ENCODE peak calls at places on chromosomes 13 and 19, in nine cellular contexts. One of them, this sample, is unnamed. For H3K4me1, the result is how much of the 10 kb centered on the place peaks cover.

GRCh38 chr19:28436320-28436719 is 776.6 kb downstream of the UQCRFS1 start:
- DNase-seq in GM23248: no peak
- DNase-seq in left ventricle myocardium inferior: no peak
- DNase-seq in osteoblast: no peak
- DNase-seq in uterus: no peak
- DNase-seq in CD4-positive, CD25-positive, alpha-beta regulatory T cell: no peak
- DNase-seq in small intestine: no peak
- DNase-seq in left lung: no peak
- DNase-seq in A549: no peak
- DNase-seq in this sample: no peak

GRCh38 chr19:54436031-54436523 is 12.9 kb upstream of the LENG8 start:
- DNase-seq in left ventricle myocardium inferior: no peak
- DNase-seq in CD4-positive, CD25-positive, alpha-beta regulatory T cell: no peak
- DNase-seq in uterus: no peak
- DNase-seq in left lung: no peak
- DNase-seq in GM23248: no peak
- DNase-seq in osteoblast: peak
- DNase-seq in small intestine: no peak
- DNase-seq in A549: no peak
- DNase-seq in this sample: no peak

GRCh38 chr19:5775668-5776309 is 8.8 kb downstream of the PRR22 start:
- DNase-seq in small intestine: no peak
- DNase-seq in left lung: no peak
- DNase-seq in osteoblast: peak
- DNase-seq in left ventricle myocardium inferior: no peak
- DNase-seq in CD4-positive, CD25-positive, alpha-beta regulatory T cell: no peak
- DNase-seq in GM23248: peak
- DNase-seq in uterus: no peak
- DNase-seq in A549: no peak
- DNase-seq in this sample: no peak

GRCh38 chr19:46311444-46311843 is 14.6 kb downstream of the HIF3A start:
- DNase-seq in osteoblast: no peak
- DNase-seq in left ventricle myocardium inferior: no peak
- DNase-seq in uterus: no peak
- DNase-seq in A549: no peak
- DNase-seq in small intestine: no peak
- DNase-seq in GM23248: no peak
- DNase-seq in left lung: no peak
- DNase-seq in CD4-positive, CD25-positive, alpha-beta regulatory T cell: no peak
- DNase-seq in this sample: no peak

GRCh38 chr13:98461525-98462240 is 115.2 kb downstream of the STK24 start:
- DNase-seq in CD4-positive, CD25-positive, alpha-beta regulatory T cell: no peak
- DNase-seq in small intestine: no peak
- DNase-seq in A549: no peak
- DNase-seq in osteoblast: peak
- DNase-seq in left ventricle myocardium inferior: peak
- DNase-seq in uterus: no peak
- DNase-seq in GM23248: no peak
- DNase-seq in left lung: no peak
- DNase-seq in this sample: no peak

GRCh38 chr19:36051236-36051635 is 2.8 kb downstream of the THAP8 start:
- DNase-seq in left lung: no peak
- DNase-seq in osteoblast: no peak
- DNase-seq in left ventricle myocardium inferior: no peak
- DNase-seq in small intestine: no peak
- DNase-seq in A549: no peak
- DNase-seq in GM23248: no peak
- DNase-seq in uterus: no peak
- DNase-seq in CD4-positive, CD25-positive, alpha-beta regulatory T cell: no peak
- DNase-seq in this sample: no peak

GRCh38 chr13:71054358-71054757 is 812.6 kb downstream of the DACH1 start:
- DNase-seq in GM23248: no peak
- DNase-seq in left ventricle myocardium inferior: no peak
- DNase-seq in small intestine: no peak
- DNase-seq in A549: no peak
- DNase-seq in left lung: no peak
- DNase-seq in uterus: no peak
- DNase-seq in osteoblast: no peak
- DNase-seq in CD4-positive, CD25-positive, alpha-beta regulatory T cell: no peak
- DNase-seq in this sample: no peak

GRCh38 chr13:113802090-113802531 is 43.1 kb downstream of the TMEM255B start:
- DNase-seq in CD4-positive, CD25-positive, alpha-beta regulatory T cell: no peak
- DNase-seq in GM23248: peak
- DNase-seq in A549: peak
- DNase-seq in osteoblast: peak
- DNase-seq in small intestine: no peak
- DNase-seq in left ventricle myocardium inferior: peak
- DNase-seq in left lung: peak
- DNase-seq in uterus: peak
- DNase-seq in this sample: no peak

GRCh38 chr19:2494084-2494446 is 18.1 kb downstream of the GADD45B start:
- DNase-seq in osteoblast: peak
- DNase-seq in left ventricle myocardium inferior: no peak
- DNase-seq in A549: no peak
- DNase-seq in uterus: no peak
- DNase-seq in CD4-positive, CD25-positive, alpha-beta regulatory T cell: no peak
- DNase-seq in GM23248: peak
- DNase-seq in small intestine: no peak
- DNase-seq in left lung: no peak
- DNase-seq in this sample: no peak

GRCh38 chr19:18060472-18060871 is 26.3 kb downstream of the IL12RB1 start:
- DNase-seq in left lung: no peak
- DNase-seq in GM23248: no peak
- DNase-seq in uterus: no peak
- DNase-seq in osteoblast: peak
- DNase-seq in CD4-positive, CD25-positive, alpha-beta regulatory T cell: no peak
- DNase-seq in A549: no peak
- DNase-seq in left ventricle myocardium inferior: no peak
- DNase-seq in small intestine: no peak
- DNase-seq in this sample: no peak

GRCh38 chr13:24502567-24503375 is 9.8 kb downstream of the PARP4 start:
- DNase-seq in small intestine: peak
- DNase-seq in GM23248: peak
- DNase-seq in CD4-positive, CD25-positive, alpha-beta regulatory T cell: no peak
- DNase-seq in A549: peak
- DNase-seq in left ventricle myocardium inferior: peak
- DNase-seq in uterus: no peak
- DNase-seq in left lung: no peak
- DNase-seq in osteoblast: peak
- DNase-seq in this sample: no peak

GRCh38 chr13:77698211-77699058 is 948 bp downstream of the SLAIN1 start:
- DNase-seq in left lung: peak
- DNase-seq in osteoblast: peak
- DNase-seq in GM23248: peak
- DNase-seq in uterus: peak
- DNase-seq in left ventricle myocardium inferior: peak
- DNase-seq in small intestine: peak
- DNase-seq in CD4-positive, CD25-positive, alpha-beta regulatory T cell: peak
- DNase-seq in A549: no peak
- DNase-seq in this sample: peak

GRCh38 chr19:44725684-44726083 is 22.8 kb upstream of the BCL3 start:
- DNase-seq in left lung: no peak
- DNase-seq in osteoblast: no peak
- DNase-seq in CD4-positive, CD25-positive, alpha-beta regulatory T cell: no peak
- DNase-seq in uterus: no peak
- DNase-seq in left ventricle myocardium inferior: no peak
- DNase-seq in small intestine: peak
- DNase-seq in GM23248: no peak
- DNase-seq in A549: peak
- DNase-seq in this sample: no peak

GRCh38 chr19:44729516-44730033 is 18.9 kb upstream of the BCL3 start:
- DNase-seq in GM23248: no peak
- DNase-seq in small intestine: no peak
- DNase-seq in left lung: no peak
- DNase-seq in uterus: no peak
- DNase-seq in left ventricle myocardium inferior: no peak
- DNase-seq in A549: no peak
- DNase-seq in CD4-positive, CD25-positive, alpha-beta regulatory T cell: no peak
- DNase-seq in osteoblast: no peak
- DNase-seq in this sample: no peak

GRCh38 chr19:44731081-44731480 is 17.4 kb upstream of the BCL3 start:
- DNase-seq in small intestine: peak
- DNase-seq in CD4-positive, CD25-positive, alpha-beta regulatory T cell: no peak
- DNase-seq in osteoblast: no peak
- DNase-seq in A549: no peak
- DNase-seq in left lung: no peak
- DNase-seq in uterus: no peak
- DNase-seq in GM23248: no peak
- DNase-seq in left ventricle myocardium inferior: no peak
- DNase-seq in this sample: no peak

GRCh38 chr19:44726465-44726864 is 22.0 kb upstream of the BCL3 start:
- DNase-seq in uterus: no peak
- DNase-seq in A549: no peak
- DNase-seq in small intestine: peak
- DNase-seq in osteoblast: no peak
- DNase-seq in GM23248: no peak
- DNase-seq in CD4-positive, CD25-positive, alpha-beta regulatory T cell: no peak
- DNase-seq in left lung: no peak
- DNase-seq in left ventricle myocardium inferior: no peak
- DNase-seq in this sample: no peak

DNA sequence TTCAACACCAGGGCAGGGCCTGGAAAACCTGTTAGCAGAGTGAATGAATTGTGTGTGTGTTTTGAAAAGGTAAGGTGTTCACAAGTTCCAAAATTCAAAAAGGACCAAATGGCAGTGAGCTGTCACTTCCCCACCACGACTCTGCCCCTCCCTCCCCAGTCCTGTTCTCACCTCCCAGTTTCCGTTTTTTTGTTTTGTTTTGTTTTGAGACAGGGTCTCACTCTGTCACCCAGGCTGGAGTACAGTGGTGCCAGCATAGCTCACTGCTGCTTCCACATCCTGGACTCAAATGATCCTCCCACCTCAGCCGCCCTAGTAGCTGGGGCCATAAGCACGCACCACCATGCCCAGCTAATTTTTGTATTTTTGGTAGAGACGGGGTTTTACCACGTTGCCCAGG is 20.3 kb upstream of the BCL3 start:
- DNase-seq in uterus: no peak
- DNase-seq in left lung: no peak
- DNase-seq in small intestine: no peak
- DNase-seq in left ventricle myocardium inferior: no peak
- DNase-seq in A549: no peak
- DNase-seq in GM23248: no peak
- DNase-seq in osteoblast: no peak
- DNase-seq in CD4-positive, CD25-positive, alpha-beta regulatory T cell: no peak
- DNase-seq in this sample: no peak
- H3K4me1 ChIP-seq in uterus: under half
- H3K4me1 ChIP-seq in left lung: under half
- H3K4me1 ChIP-seq in small intestine: under half
- H3K4me1 ChIP-seq in left ventricle myocardium inferior: under half
- H3K4me1 ChIP-seq in A549: half or more
- H3K4me1 ChIP-seq in GM23248: under half
- H3K4me1 ChIP-seq in osteoblast: under half
- H3K4me1 ChIP-seq in CD4-positive, CD25-positive, alpha-beta regulatory T cell: under half
- H3K4me1 ChIP-seq in this sample: under half

DNA sequence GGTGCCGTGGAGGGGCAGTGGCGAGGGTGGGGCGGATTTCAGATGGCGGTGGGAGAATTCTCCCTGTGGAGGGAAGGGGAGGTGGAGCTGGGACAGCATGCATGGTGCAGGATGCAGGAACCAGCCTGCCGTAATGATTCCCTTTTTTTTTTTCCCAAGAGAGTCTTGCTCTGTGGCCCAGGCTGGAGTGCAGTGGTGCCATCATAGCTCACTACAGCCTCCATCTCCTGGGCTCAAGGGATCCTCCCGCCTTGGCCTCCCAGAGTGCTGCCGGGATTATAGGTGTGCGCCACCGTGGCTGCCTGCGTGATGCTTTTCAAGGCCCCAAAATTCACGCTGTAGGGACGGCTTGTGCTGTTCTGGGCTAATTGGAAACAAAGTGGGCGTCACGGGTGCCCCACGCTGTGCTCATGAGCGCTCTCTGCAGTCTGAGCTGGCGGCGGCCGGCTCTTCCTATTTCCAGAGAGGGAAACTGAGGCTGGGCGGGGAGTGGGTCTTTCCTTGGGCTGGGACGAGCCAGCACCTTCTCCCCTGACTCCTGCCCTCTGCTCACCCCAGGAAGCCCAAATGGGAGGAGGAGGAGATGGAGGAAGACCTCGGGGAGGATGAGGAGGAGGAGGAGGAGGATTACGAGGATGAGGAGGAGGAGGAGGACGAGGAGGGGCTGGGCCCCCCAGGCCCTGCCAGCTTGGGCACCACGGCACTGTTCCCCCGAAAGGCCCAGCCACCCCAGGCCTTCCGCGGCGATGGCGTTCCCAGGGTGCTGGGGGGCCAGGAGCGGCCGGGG is 6.2 kb downstream of the ARID3A start:
- DNase-seq in uterus: no peak
- DNase-seq in osteoblast: peak
- DNase-seq in small intestine: no peak
- DNase-seq in A549: no peak
- DNase-seq in left lung: no peak
- DNase-seq in GM23248: no peak
- DNase-seq in left ventricle myocardium inferior: no peak
- DNase-seq in CD4-positive, CD25-positive, alpha-beta regulatory T cell: no peak
- DNase-seq in this sample: no peak
- H3K4me1 ChIP-seq in uterus: under half
- H3K4me1 ChIP-seq in osteoblast: under half
- H3K4me1 ChIP-seq in small intestine: under half
- H3K4me1 ChIP-seq in A549: under half
- H3K4me1 ChIP-seq in left lung: under half
- H3K4me1 ChIP-seq in GM23248: under half
- H3K4me1 ChIP-seq in left ventricle myocardium inferior: half or more
- H3K4me1 ChIP-seq in CD4-positive, CD25-positive, alpha-beta regulatory T cell: under half
- H3K4me1 ChIP-seq in this sample: under half

GRCh38 chr19:50331187-50332013 is 2.2 kb upstream of the KCNC3 start:
- DNase-seq in uterus: no peak
- DNase-seq in small intestine: no peak
- DNase-seq in left ventricle myocardium inferior: no peak
- DNase-seq in CD4-positive, CD25-positive, alpha-beta regulatory T cell: no peak
- DNase-seq in A549: no peak
- DNase-seq in left lung: no peak
- DNase-seq in osteoblast: peak
- DNase-seq in GM23248: no peak
- DNase-seq in this sample: no peak
- H3K4me1 ChIP-seq in uterus: under half
- H3K4me1 ChIP-seq in small intestine: under half
- H3K4me1 ChIP-seq in left ventricle myocardium inferior: half or more
- H3K4me1 ChIP-seq in CD4-positive, CD25-positive, alpha-beta regulatory T cell: half or more
- H3K4me1 ChIP-seq in A549: under half
- H3K4me1 ChIP-seq in left lung: under half
- H3K4me1 ChIP-seq in osteoblast: under half
- H3K4me1 ChIP-seq in GM23248: under half
- H3K4me1 ChIP-seq in this sample: under half

DNA sequence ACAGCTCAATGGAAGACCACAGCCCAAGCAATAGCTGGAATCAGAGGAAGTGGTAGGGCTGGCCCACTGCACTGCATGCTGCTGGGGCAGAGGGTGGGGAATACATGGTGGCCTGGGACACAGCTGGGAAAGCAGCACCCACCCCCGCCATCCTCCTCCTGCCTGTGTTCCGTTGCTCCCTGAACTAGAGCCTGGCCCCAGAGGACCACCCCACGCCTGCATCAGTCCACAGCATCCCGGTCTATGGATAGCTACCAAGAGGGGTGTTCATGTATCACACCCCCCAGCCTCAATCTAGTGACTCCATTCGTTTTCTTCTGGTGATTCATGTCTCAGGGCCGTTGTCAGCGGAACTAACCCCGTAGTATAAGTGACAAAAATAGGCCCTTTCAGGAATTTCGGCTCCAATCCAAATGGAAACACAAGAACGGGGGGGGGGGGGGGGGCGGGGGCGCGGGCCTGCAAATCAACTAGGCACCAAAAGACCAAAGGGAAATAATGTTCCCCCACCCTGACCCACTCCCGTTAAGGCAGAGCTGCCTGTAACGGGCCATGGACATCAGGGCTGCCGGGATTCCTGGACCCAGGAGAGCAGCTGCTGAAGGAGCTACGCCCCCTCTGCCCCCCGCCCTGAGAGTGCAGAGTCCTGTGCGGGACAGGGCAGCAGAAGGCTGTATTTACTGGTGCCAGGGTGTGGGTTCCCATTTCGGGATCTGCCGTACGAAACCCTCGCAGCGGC is 18.9 kb upstream of the EPHX3 start:
- DNase-seq in CD4-positive, CD25-positive, alpha-beta regulatory T cell: no peak
- DNase-seq in left ventricle myocardium inferior: no peak
- DNase-seq in left lung: no peak
- DNase-seq in uterus: peak
- DNase-seq in GM23248: peak
- DNase-seq in A549: no peak
- DNase-seq in small intestine: no peak
- DNase-seq in osteoblast: peak
- DNase-seq in this sample: no peak
- H3K4me1 ChIP-seq in CD4-positive, CD25-positive, alpha-beta regulatory T cell: under half
- H3K4me1 ChIP-seq in left ventricle myocardium inferior: half or more
- H3K4me1 ChIP-seq in left lung: under half
- H3K4me1 ChIP-seq in uterus: half or more
- H3K4me1 ChIP-seq in GM23248: under half
- H3K4me1 ChIP-seq in A549: half or more
- H3K4me1 ChIP-seq in small intestine: under half
- H3K4me1 ChIP-seq in osteoblast: half or more
- H3K4me1 ChIP-seq in this sample: under half